ENCODE peak calls at places on chromosome 18, in five cellular contexts. One of them, this sample, is unnamed.

GRCh38 chr18:574456-575228 is 5.5 kb upstream of the CETN1 start:
- DNase-seq in Right ventricle myocardium superior: no peak
- DNase-seq in upper lobe of left lung: no peak
- DNase-seq in HT-29: no peak
- DNase-seq in NCI-H1694: no peak
- DNase-seq in this sample: no peak

GRCh38 chr18:74742573-74742972 is 144.9 kb downstream of the ZNF407 start:
- DNase-seq in Right ventricle myocardium superior: no peak
- DNase-seq in upper lobe of left lung: no peak
- DNase-seq in HT-29: no peak
- DNase-seq in NCI-H1694: no peak
- DNase-seq in this sample: no peak

GRCh38 chr18:45755936-45756335 is 32.0 kb downstream of the SLC14A1 start:
- DNase-seq in Right ventricle myocardium superior: no peak
- DNase-seq in upper lobe of left lung: no peak
- DNase-seq in HT-29: peak
- DNase-seq in NCI-H1694: no peak
- DNase-seq in this sample: peak

GRCh38 chr18:62187543-62188378 is 706 bp downstream of the RELCH start:
- DNase-seq in Right ventricle myocardium superior: peak
- DNase-seq in upper lobe of left lung: no peak
- DNase-seq in HT-29: no peak
- DNase-seq in NCI-H1694: peak
- DNase-seq in this sample: peak

GRCh38 chr18:57088883-57089282 is 58.0 kb upstream of the BOD1L2 start:
- DNase-seq in Right ventricle myocardium superior: no peak
- DNase-seq in upper lobe of left lung: no peak
- DNase-seq in HT-29: peak
- DNase-seq in NCI-H1694: no peak
- DNase-seq in this sample: no peak

GRCh38 chr18:12911025-12911927 is 27.2 kb upstream of the PTPN2 start:
- DNase-seq in Right ventricle myocardium superior: no peak
- DNase-seq in upper lobe of left lung: peak
- DNase-seq in HT-29: no peak
- DNase-seq in NCI-H1694: no peak
- DNase-seq in this sample: peak

GRCh38 chr18:45481846-45482245 is 133.4 kb upstream of the SLC14A2 start:
- DNase-seq in Right ventricle myocardium superior: no peak
- DNase-seq in upper lobe of left lung: no peak
- DNase-seq in HT-29: no peak
- DNase-seq in NCI-H1694: no peak
- DNase-seq in this sample: no peak

GRCh38 chr18:36203360-36203895 is 16.1 kb downstream of the MOCOS start:
- DNase-seq in Right ventricle myocardium superior: no peak
- DNase-seq in upper lobe of left lung: no peak
- DNase-seq in HT-29: no peak
- DNase-seq in NCI-H1694: no peak
- DNase-seq in this sample: no peak